ENCODE peak calls at places on chromosomes 3 and 15, in five cellular contexts. H is mucosa of descending colon, Z is A549, K is B cell, I is HFF-Myc. D is an unnamed sample.

GRCh38 chr3:104536715-104537114 is 830.0 kb upstream of the ALCAM start:
- DNase-seq in H (no peak), Z (no peak), K (no peak), I (no peak), D (no peak)

GRCh38 chr3:129593595-129594339 is 12.7 kb downstream of the PLXND1 start:
- DNase-seq in H (peak), Z (no peak), K (no peak), I (no peak), D (no peak)

GRCh38 chr3:125433091-125433534 is 58.0 kb upstream of the ZNF148 start:
- DNase-seq in H (no peak), Z (no peak), K (no peak), I (no peak), D (no peak)

GRCh38 chr3:114884213-114884923 is 262.7 kb downstream of the ZBTB20 start:
- DNase-seq in H (no peak), Z (no peak), K (no peak), I (no peak), D (no peak)

GRCh38 chr3:45442679-45443214 is 54.4 kb downstream of the LARS2 start:
- DNase-seq in H (no peak), Z (no peak), K (no peak), I (no peak), D (no peak)

GRCh38 chr3:133857767-133858166 is 37.9 kb downstream of the RAB6B start:
- DNase-seq in H (no peak), Z (no peak), K (no peak), I (no peak), D (no peak)

GRCh38 chr3:23294770-23295387 is 91.8 kb downstream of the UBE2E2 start:
- DNase-seq in H (no peak), Z (no peak), K (no peak), I (no peak), D (no peak)

GRCh38 chr15:99155961-99156443 is 51.1 kb downstream of the SYNM start:
- DNase-seq in H (no peak), Z (no peak), K (no peak), I (no peak), D (no peak)

GRCh38 chr3:27224197-27224596 is 145.0 kb downstream of the NEK10 start:
- DNase-seq in H (no peak), Z (no peak), K (no peak), I (no peak), D (no peak)

GRCh38 chr3:53238051-53238850 is 17.6 kb downstream of the TKT start:
- DNase-seq in H (no peak), Z (peak), K (no peak), I (peak), D (peak)

GRCh38 chr3:152174876-152175575 is 93.7 kb upstream of the MBNL1 start:
- DNase-seq in H (no peak), Z (no peak), K (no peak), I (no peak), D (no peak)

GRCh38 chr3:129378949-129379348 is 49.5 kb downstream of the EFCAB12 start:
- DNase-seq in H (no peak), Z (no peak), K (no peak), I (no peak), D (no peak)

GRCh38 chr15:62436235-62436634 is 271.1 kb upstream of the C2CD4B start:
- DNase-seq in H (no peak), Z (no peak), K (no peak), I (no peak), D (no peak)

GRCh38 chr15:28873006-28873405 is 12.8 kb upstream of the APBA2 start:
- DNase-seq in H (no peak), Z (no peak), K (no peak), I (no peak), D (no peak)

GRCh38 chr3:43948013-43948412 is 257.3 kb downstream of the ABHD5 start:
- DNase-seq in H (no peak), Z (no peak), K (no peak), I (no peak), D (no peak)

GRCh38 chr3:197466586-197467399 is 89.0 kb downstream of the BDH1 start:
- DNase-seq in H (no peak), Z (peak), K (peak), I (peak), D (peak)

GRCh38 chr3:194871143-194871863 is 185.6 kb downstream of the FAM43A start:
- DNase-seq in H (peak), Z (peak), K (peak), I (peak), D (peak)

GRCh38 chr3:13874891-13875290 is 5.0 kb downstream of the WNT7A start:
- DNase-seq in H (no peak), Z (no peak), K (no peak), I (no peak), D (no peak)

GRCh38 chr3:12854550-12854949 is 13.2 kb upstream of the RPL32 start:
- DNase-seq in H (no peak), Z (no peak), K (no peak), I (no peak), D (no peak)

GRCh38 chr15:31615643-31616415 is 289.2 kb downstream of the KLF13 start:
- DNase-seq in H (no peak), Z (no peak), K (no peak), I (no peak), D (no peak)

GRCh38 chr15:91383532-91383931 is 283.5 kb downstream of the SV2B start:
- DNase-seq in H (no peak), Z (no peak), K (no peak), I (no peak), D (no peak)

GRCh38 chr3:47434849-47435248 is 40.9 kb downstream of the SCAP start:
- DNase-seq in H (peak), Z (no peak), K (no peak), I (no peak), D (no peak)

GRCh38 chr3:180529778-180530177 is 72.2 kb upstream of the TTC14 start:
- DNase-seq in H (no peak), Z (no peak), K (no peak), I (no peak), D (no peak)

GRCh38 chr15:57298843-57299550 is 77.3 kb upstream of the CGNL1 start:
- DNase-seq in H (no peak), Z (no peak), K (no peak), I (no peak), D (no peak)

GRCh38 chr15:35691176-35691761 is 145.3 kb upstream of the DPH6 start:
- DNase-seq in H (no peak), Z (no peak), K (no peak), I (no peak), D (no peak)

GRCh38 chr15:73633111-73633990 is at the start of gene NPTN:
- DNase-seq in H (peak), Z (peak), K (peak), I (peak), D (peak)

GRCh38 chr3:59925946-59926345 is 876.1 kb upstream of the CFAP20DC start:
- DNase-seq in H (no peak), Z (no peak), K (no peak), I (no peak), D (no peak)

GRCh38 chr3:27724459-27725197 is 2.5 kb upstream of the EOMES start:
- DNase-seq in H (no peak), Z (no peak), K (no peak), I (no peak), D (no peak)

GRCh38 chr3:53255360-53255774 is 455 bp downstream of the TKT start:
- DNase-seq in H (no peak), Z (no peak), K (no peak), I (no peak), D (no peak)

GRCh38 chr3:110526732-110527727 is 544.6 kb upstream of the NECTIN3 start:
- DNase-seq in H (no peak), Z (peak), K (no peak), I (peak), D (no peak)

DNA sequence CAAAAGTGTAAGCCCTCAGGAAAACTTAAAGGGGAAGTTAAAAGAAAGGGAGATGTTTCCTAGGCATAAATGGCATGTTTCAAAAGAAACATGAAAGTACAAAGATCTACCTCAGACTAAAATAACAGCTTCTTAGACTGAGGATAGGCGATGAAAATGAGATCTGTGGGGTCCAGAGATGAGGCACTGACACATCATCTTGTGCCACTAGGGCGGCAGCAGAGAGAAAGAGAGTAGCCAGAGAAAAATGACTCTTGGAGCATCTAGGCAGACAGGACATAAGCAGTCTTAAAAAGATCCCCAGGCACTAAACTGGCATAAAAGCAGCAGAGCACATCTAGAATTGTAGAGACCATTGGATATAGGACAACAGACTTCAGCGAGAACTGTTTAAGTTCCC is 42.5 kb upstream of the RFX7 start:
- DNase-seq in H (no peak), Z (peak), K (no peak), I (no peak), D (no peak)
- TF ChIP-seq CTCF in H (no peak), Z (peak), K (no peak), I (peak), D (no peak)

GRCh38 chr3:188734395-188734794 is 437.4 kb upstream of the TPRG1 start:
- DNase-seq in H (no peak), Z (no peak), K (no peak), I (no peak), D (no peak)
- TF ChIP-seq CTCF in H (no peak), Z (no peak), K (no peak), I (no peak), D (no peak)

GRCh38 chr15:66948294-66948693 is 117.1 kb upstream of the SMAD3 start:
- DNase-seq in H (no peak), Z (peak), K (no peak), I (no peak), D (no peak)

GRCh38 chr15:66951976-66952375 is 113.4 kb upstream of the SMAD3 start:
- DNase-seq in H (no peak), Z (peak), K (no peak), I (no peak), D (no peak)

GRCh38 chr15:66951531-66951930 is 113.9 kb upstream of the SMAD3 start:
- DNase-seq in H (no peak), Z (no peak), K (no peak), I (no peak), D (no peak)

GRCh38 chr15:66947471-66947870 is 117.9 kb upstream of the SMAD3 start:
- DNase-seq in H (no peak), Z (no peak), K (no peak), I (no peak), D (no peak)

DNA sequence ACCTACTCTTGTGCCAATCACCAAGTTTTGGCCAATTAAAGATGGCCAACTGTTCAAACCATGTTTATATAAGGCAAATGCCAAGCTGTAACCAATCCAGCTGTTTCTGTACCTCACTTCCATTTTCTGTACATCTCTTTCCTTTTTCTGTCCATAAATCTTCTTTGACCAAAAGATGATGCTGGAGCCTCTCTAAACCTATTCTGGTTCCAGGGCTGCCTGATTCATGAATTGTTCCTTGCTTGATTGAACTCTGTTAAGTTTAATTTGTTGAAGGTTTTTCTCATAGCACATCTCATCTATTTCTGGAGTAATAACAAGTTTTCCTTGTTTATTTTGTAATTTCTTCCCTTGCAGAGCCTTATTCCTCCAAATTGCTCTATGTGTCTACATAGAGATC is 115.3 kb upstream of the SMAD3 start:
- DNase-seq in H (no peak), Z (no peak), K (no peak), I (no peak), D (no peak)
- TF ChIP-seq CTCF in H (no peak), Z (no peak), K (no peak), I (no peak), D (no peak)

GRCh38 chr3:145780301-145780700 is 380.7 kb downstream of the PLOD2 start:
- DNase-seq in H (no peak), Z (no peak), K (no peak), I (no peak), D (no peak)
- TF ChIP-seq CTCF in H (no peak), Z (no peak), K (no peak), I (no peak), D (no peak)

DNA sequence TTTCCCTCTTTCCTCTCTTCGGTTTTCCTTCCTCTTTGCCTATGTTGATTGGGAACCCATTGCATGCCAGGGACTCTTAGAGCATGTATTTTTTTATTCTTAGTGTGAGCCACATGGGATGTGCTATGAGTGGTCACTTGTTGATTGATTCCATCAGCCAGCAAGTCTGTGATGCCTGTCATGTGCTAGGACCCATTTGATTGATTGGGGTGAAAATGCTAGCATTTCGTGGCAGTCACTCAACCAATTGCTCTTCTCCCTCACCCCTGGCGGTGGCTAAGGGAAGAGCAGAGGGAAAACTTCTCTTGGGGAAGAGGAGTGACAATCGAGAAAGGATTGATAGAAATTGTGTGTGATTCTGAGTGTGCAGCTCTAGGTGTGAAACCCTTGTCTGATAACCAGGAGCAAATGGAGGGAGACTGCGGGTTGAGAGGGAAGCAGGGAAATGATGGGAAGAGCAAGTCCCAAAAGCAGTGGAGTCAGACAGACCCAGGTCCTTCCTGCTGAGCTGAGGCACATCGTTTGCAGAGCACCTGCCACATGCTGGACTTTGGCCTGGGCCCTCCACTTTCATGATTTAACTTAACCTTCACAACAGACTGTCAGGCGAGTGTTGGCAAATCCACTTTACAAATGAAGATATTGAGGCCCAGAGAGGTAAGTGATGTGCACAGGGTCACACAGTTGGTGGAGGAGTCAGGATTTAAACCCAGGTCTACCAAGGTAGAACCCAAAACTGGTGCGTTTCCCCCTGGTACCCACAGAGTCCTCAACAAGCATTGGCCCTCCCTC is 40.0 kb downstream of the SLC6A11 start:
- DNase-seq in H (no peak), Z (peak), K (no peak), I (no peak), D (no peak)
- TF ChIP-seq CTCF in H (no peak), Z (no peak), K (no peak), I (peak), D (peak)

GRCh38 chr15:33476076-33476475 is 165.3 kb downstream of the RYR3 start:
- DNase-seq in H (no peak), Z (no peak), K (no peak), I (no peak), D (no peak)

GRCh38 chr15:33473005-33473404 is 162.2 kb downstream of the RYR3 start:
- DNase-seq in H (no peak), Z (no peak), K (no peak), I (no peak), D (no peak)

GRCh38 chr15:33476908-33477307 is 166.1 kb downstream of the RYR3 start:
- DNase-seq in H (no peak), Z (no peak), K (no peak), I (no peak), D (no peak)
- TF ChIP-seq CTCF in H (no peak), Z (no peak), K (no peak), I (no peak), D (no peak)

GRCh38 chr3:74137790-74138189 is 476.7 kb downstream of the CNTN3 start:
- DNase-seq in H (no peak), Z (no peak), K (no peak), I (no peak), D (no peak)

GRCh38 chr3:74145277-74145676 is 469.2 kb downstream of the CNTN3 start:
- DNase-seq in H (no peak), Z (no peak), K (no peak), I (no peak), D (no peak)

GRCh38 chr3:74135808-74136207 is 478.7 kb downstream of the CNTN3 start:
- DNase-seq in H (no peak), Z (no peak), K (no peak), I (no peak), D (no peak)

DNA sequence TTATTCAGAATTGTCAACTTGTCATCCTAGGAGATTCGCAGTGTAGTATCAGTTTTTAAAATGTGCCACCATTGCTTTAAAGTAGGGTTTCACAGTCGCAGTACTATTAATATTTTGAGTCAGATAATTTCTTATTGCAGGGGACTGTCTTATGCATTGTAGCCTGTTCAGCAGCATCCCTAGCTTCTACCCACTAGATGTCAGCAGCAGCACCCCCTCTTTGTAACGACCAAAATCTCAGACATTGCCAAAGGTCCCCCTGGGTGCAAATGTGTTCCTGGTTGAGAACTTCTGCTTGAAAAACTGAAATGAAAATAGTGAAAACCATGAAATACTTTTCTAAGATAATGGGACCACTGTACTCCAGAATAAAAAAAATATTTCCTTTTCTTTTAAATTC is 474.8 kb downstream of the CNTN3 start:
- DNase-seq in H (no peak), Z (no peak), K (no peak), I (no peak), D (no peak)
- TF ChIP-seq CTCF in H (no peak), Z (no peak), K (no peak), I (no peak), D (peak)

GRCh38 chr3:61559108-61559731 is 2.2 kb upstream of the PTPRG start:
- DNase-seq in H (no peak), Z (no peak), K (no peak), I (no peak), D (no peak)

GRCh38 chr3:61562810-61563613 is 1.6 kb downstream of the PTPRG start:
- DNase-seq in H (peak), Z (no peak), K (no peak), I (no peak), D (no peak)

GRCh38 chr3:61562042-61562809 is 855 bp downstream of the PTPRG start:
- DNase-seq in H (peak), Z (peak), K (no peak), I (no peak), D (no peak)

GRCh38 chr3:61561374-61562041 is at the start of gene PTPRG:
- DNase-seq in H (peak), Z (peak), K (no peak), I (peak), D (peak)

GRCh38 chr3:61560452-61561373 is 658 bp upstream of the PTPRG start:
- DNase-seq in H (peak), Z (peak), K (no peak), I (peak), D (peak)
- TF ChIP-seq CTCF in H (no peak), Z (no peak), K (no peak), I (no peak), D (peak)

DNA sequence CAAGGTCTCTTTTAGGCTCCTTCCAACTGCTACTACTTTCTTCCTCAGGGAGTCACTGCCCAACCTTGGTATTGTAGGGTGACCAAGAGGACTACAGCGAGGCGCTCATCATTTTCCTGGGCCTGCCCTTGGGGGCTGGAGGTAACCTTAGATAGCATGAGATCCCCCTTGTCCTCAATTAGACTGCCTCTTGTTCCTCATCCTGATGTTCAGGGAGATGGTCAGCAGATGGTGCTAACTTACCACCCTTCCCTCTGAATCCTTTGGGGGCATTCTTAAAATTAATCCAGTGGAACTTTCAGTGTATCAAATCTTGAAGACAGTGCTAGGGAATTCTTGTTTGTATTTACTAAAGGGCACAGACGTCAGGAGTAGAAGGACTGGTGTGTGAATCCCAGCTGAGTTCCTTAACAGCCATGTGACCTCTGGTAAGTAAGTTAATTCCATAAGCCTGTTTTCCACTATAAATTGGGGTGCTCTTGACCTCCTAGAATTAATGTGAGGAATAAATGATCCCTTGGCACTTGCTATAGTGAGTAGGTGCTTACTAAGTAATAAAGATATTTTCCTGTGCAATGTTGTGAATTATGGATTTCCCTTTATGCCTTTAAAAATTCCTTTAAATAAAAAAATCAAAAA is 4.1 kb upstream of the CLPX start:
- DNase-seq in H (no peak), Z (peak), K (no peak), I (no peak), D (no peak)
- TF ChIP-seq CTCF in H (no peak), Z (peak), K (peak), I (peak), D (peak)